ENCODE peak calls at places on chromosome 1, in seven cellular contexts. One of them, this sample, is unnamed.

GRCh38 chr1:172697463-172698100 is 38.7 kb downstream of the FASLG start:
- DNase-seq in pancreas: no peak
- DNase-seq in choroid plexus epithelial cell: no peak
- DNase-seq in fibroblast of lung: no peak
- DNase-seq in sigmoid colon: no peak
- DNase-seq in psoas muscle: no peak
- DNase-seq in IMR-90: no peak
- DNase-seq in this sample: no peak

GRCh38 chr1:1304331-1305299 is 3.1 kb downstream of the ACAP3 start:
- DNase-seq in psoas muscle: peak
- DNase-seq in sigmoid colon: peak
- DNase-seq in pancreas: no peak
- DNase-seq in choroid plexus epithelial cell: peak
- DNase-seq in IMR-90: peak
- DNase-seq in fibroblast of lung: peak
- DNase-seq in this sample: peak

GRCh38 chr1:38125837-38126520 is 79.4 kb upstream of the POU3F1 start:
- DNase-seq in psoas muscle: no peak
- DNase-seq in choroid plexus epithelial cell: no peak
- DNase-seq in pancreas: no peak
- DNase-seq in fibroblast of lung: no peak
- DNase-seq in IMR-90: no peak
- DNase-seq in sigmoid colon: peak
- DNase-seq in this sample: no peak

GRCh38 chr1:221137668-221138067 is 258.4 kb downstream of the HLX start:
- DNase-seq in IMR-90: no peak
- DNase-seq in choroid plexus epithelial cell: no peak
- DNase-seq in sigmoid colon: no peak
- DNase-seq in psoas muscle: no peak
- DNase-seq in pancreas: no peak
- DNase-seq in fibroblast of lung: no peak
- DNase-seq in this sample: no peak

GRCh38 chr1:30942326-30942978 is 33.9 kb upstream of the SDC3 start:
- DNase-seq in fibroblast of lung: peak
- DNase-seq in psoas muscle: no peak
- DNase-seq in sigmoid colon: no peak
- DNase-seq in choroid plexus epithelial cell: peak
- DNase-seq in pancreas: no peak
- DNase-seq in IMR-90: no peak
- DNase-seq in this sample: peak

GRCh38 chr1:14732726-14733052 is 134.2 kb downstream of the KAZN start:
- DNase-seq in psoas muscle: no peak
- DNase-seq in fibroblast of lung: no peak
- DNase-seq in IMR-90: no peak
- DNase-seq in sigmoid colon: no peak
- DNase-seq in pancreas: no peak
- DNase-seq in choroid plexus epithelial cell: no peak
- DNase-seq in this sample: no peak

GRCh38 chr1:10701145-10701544 is 95.3 kb downstream of the CASZ1 start:
- DNase-seq in pancreas: no peak
- DNase-seq in fibroblast of lung: no peak
- DNase-seq in sigmoid colon: no peak
- DNase-seq in psoas muscle: no peak
- DNase-seq in choroid plexus epithelial cell: no peak
- DNase-seq in IMR-90: no peak
- DNase-seq in this sample: no peak

GRCh38 chr1:36285450-36286101 is 20.6 kb upstream of the SH3D21 start:
- DNase-seq in pancreas: no peak
- DNase-seq in choroid plexus epithelial cell: peak
- DNase-seq in psoas muscle: no peak
- DNase-seq in IMR-90: peak
- DNase-seq in fibroblast of lung: peak
- DNase-seq in sigmoid colon: peak
- DNase-seq in this sample: peak

GRCh38 chr1:205013683-205014367 is 29.2 kb upstream of the CNTN2 start:
- DNase-seq in choroid plexus epithelial cell: peak
- DNase-seq in pancreas: no peak
- DNase-seq in fibroblast of lung: no peak
- DNase-seq in sigmoid colon: peak
- DNase-seq in psoas muscle: no peak
- DNase-seq in IMR-90: no peak
- DNase-seq in this sample: peak

GRCh38 chr1:3352952-3353331 is 101.5 kb upstream of the ARHGEF16 start:
- DNase-seq in pancreas: no peak
- DNase-seq in psoas muscle: no peak
- DNase-seq in IMR-90: no peak
- DNase-seq in sigmoid colon: peak
- DNase-seq in choroid plexus epithelial cell: peak
- DNase-seq in fibroblast of lung: no peak
- DNase-seq in this sample: peak

GRCh38 chr1:237868814-237869600 is 21.7 kb downstream of the ZP4 start:
- DNase-seq in sigmoid colon: no peak
- DNase-seq in fibroblast of lung: no peak
- DNase-seq in psoas muscle: no peak
- DNase-seq in IMR-90: no peak
- DNase-seq in pancreas: no peak
- DNase-seq in choroid plexus epithelial cell: no peak
- DNase-seq in this sample: no peak

GRCh38 chr1:237863234-237863633 is 27.5 kb downstream of the ZP4 start:
- DNase-seq in sigmoid colon: no peak
- DNase-seq in choroid plexus epithelial cell: no peak
- DNase-seq in pancreas: no peak
- DNase-seq in IMR-90: no peak
- DNase-seq in psoas muscle: no peak
- DNase-seq in fibroblast of lung: no peak
- DNase-seq in this sample: no peak

GRCh38 chr1:237867380-237867888 is 23.3 kb downstream of the ZP4 start:
- DNase-seq in IMR-90: no peak
- DNase-seq in fibroblast of lung: no peak
- DNase-seq in psoas muscle: no peak
- DNase-seq in pancreas: no peak
- DNase-seq in choroid plexus epithelial cell: no peak
- DNase-seq in sigmoid colon: no peak
- DNase-seq in this sample: no peak

GRCh38 chr1:237861944-237862343 is 28.8 kb downstream of the ZP4 start:
- DNase-seq in IMR-90: no peak
- DNase-seq in pancreas: no peak
- DNase-seq in sigmoid colon: no peak
- DNase-seq in psoas muscle: no peak
- DNase-seq in choroid plexus epithelial cell: no peak
- DNase-seq in fibroblast of lung: no peak
- DNase-seq in this sample: no peak

GRCh38 chr1:237864338-237865244 is 26.1 kb downstream of the ZP4 start:
- DNase-seq in sigmoid colon: peak
- DNase-seq in fibroblast of lung: peak
- DNase-seq in pancreas: peak
- DNase-seq in IMR-90: no peak
- DNase-seq in choroid plexus epithelial cell: peak
- DNase-seq in psoas muscle: peak
- DNase-seq in this sample: peak
- H3K4me3 ChIP-seq in sigmoid colon: no peak
- H3K4me3 ChIP-seq in fibroblast of lung: no peak
- H3K4me3 ChIP-seq in pancreas: peak
- H3K4me3 ChIP-seq in IMR-90: peak
- H3K4me3 ChIP-seq in choroid plexus epithelial cell: peak
- H3K4me3 ChIP-seq in psoas muscle: no peak
- H3K4me3 ChIP-seq in this sample: no peak

GRCh38 chr1:101136739-101137138 is 100.1 kb upstream of the S1PR1 start:
- DNase-seq in psoas muscle: no peak
- DNase-seq in choroid plexus epithelial cell: peak
- DNase-seq in sigmoid colon: no peak
- DNase-seq in fibroblast of lung: peak
- DNase-seq in pancreas: no peak
- DNase-seq in IMR-90: peak
- DNase-seq in this sample: peak
- TF ChIP-seq CTCF in psoas muscle: no peak
- TF ChIP-seq CTCF in choroid plexus epithelial cell: peak
- TF ChIP-seq CTCF in sigmoid colon: no peak
- TF ChIP-seq CTCF in fibroblast of lung: no peak
- TF ChIP-seq CTCF in pancreas: no peak
- TF ChIP-seq CTCF in IMR-90: peak
- TF ChIP-seq CTCF in this sample: peak

DNA sequence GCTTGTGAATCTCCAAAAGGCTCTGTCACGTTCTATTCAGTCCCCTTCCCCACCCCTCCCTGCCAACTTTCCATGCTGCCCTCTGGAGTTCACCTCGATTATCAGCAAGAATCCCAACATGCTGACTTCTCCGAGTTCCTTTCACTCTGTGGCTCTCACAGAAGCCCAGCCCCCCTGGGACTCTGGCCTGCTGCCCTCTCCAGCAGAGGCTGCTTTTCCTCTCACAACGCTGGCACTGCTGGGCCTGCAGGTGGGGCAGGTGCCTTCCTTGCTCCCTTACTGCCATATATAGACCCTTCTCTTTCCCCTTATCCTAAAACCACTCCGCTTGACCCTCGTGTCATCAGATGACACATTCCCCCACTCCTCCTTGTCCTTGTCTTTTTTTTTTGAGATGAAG is 10.2 kb upstream of the RNF186 start:
- DNase-seq in IMR-90: no peak
- DNase-seq in psoas muscle: no peak
- DNase-seq in sigmoid colon: no peak
- DNase-seq in fibroblast of lung: no peak
- DNase-seq in choroid plexus epithelial cell: peak
- DNase-seq in pancreas: peak
- DNase-seq in this sample: no peak
- H3K4me3 ChIP-seq in IMR-90: no peak
- H3K4me3 ChIP-seq in psoas muscle: no peak
- H3K4me3 ChIP-seq in sigmoid colon: no peak
- H3K4me3 ChIP-seq in fibroblast of lung: no peak
- H3K4me3 ChIP-seq in choroid plexus epithelial cell: no peak
- H3K4me3 ChIP-seq in pancreas: no peak
- H3K4me3 ChIP-seq in this sample: no peak

DNA sequence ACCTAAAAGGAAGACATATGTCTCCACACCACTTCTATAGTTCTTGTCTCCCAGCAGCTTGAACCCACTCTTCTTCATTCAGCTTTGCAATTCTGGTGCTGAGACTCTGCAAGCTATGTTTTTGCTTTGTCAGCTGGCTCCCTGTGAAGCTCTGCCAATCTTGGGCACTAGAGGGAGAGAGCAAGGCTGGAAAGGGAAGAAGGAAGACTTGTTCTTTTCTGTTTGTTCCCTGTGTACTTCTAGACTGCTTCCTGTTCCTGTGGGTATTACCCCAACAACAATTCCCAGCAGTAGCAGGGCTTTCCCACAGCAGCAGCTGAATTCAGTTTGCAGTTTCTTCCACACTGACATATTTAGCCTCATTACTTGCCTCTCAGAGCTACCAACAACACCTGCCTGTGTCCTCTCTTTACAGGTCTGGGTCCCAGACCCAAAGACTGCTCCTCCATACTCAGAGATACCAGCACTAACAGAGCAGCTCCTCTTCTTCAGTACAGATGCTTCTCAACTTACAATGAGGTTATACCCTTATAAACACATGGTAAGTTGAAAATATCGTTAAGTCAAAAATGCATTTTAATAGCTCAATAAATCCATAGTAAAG is 275.2 kb upstream of the NEGR1 start:
- DNase-seq in psoas muscle: no peak
- DNase-seq in choroid plexus epithelial cell: peak
- DNase-seq in pancreas: no peak
- DNase-seq in sigmoid colon: no peak
- DNase-seq in IMR-90: peak
- DNase-seq in fibroblast of lung: peak
- DNase-seq in this sample: peak
- TF ChIP-seq CTCF in psoas muscle: no peak
- TF ChIP-seq CTCF in choroid plexus epithelial cell: peak
- TF ChIP-seq CTCF in pancreas: no peak
- TF ChIP-seq CTCF in sigmoid colon: no peak
- TF ChIP-seq CTCF in IMR-90: peak
- TF ChIP-seq CTCF in fibroblast of lung: peak
- TF ChIP-seq CTCF in this sample: peak

GRCh38 chr1:91653183-91653582 is 152.5 kb downstream of the CDC7 start:
- DNase-seq in psoas muscle: no peak
- DNase-seq in pancreas: no peak
- DNase-seq in choroid plexus epithelial cell: no peak
- DNase-seq in fibroblast of lung: no peak
- DNase-seq in sigmoid colon: no peak
- DNase-seq in IMR-90: no peak
- DNase-seq in this sample: no peak
- H3K4me3 ChIP-seq in psoas muscle: no peak
- H3K4me3 ChIP-seq in pancreas: no peak
- H3K4me3 ChIP-seq in choroid plexus epithelial cell: no peak
- H3K4me3 ChIP-seq in fibroblast of lung: no peak
- H3K4me3 ChIP-seq in sigmoid colon: no peak
- H3K4me3 ChIP-seq in IMR-90: no peak
- H3K4me3 ChIP-seq in this sample: no peak

GRCh38 chr1:65467536-65467935 is 47.1 kb downstream of the LEPR start:
- DNase-seq in sigmoid colon: no peak
- DNase-seq in IMR-90: peak
- DNase-seq in fibroblast of lung: peak
- DNase-seq in pancreas: no peak
- DNase-seq in choroid plexus epithelial cell: peak
- DNase-seq in psoas muscle: no peak
- DNase-seq in this sample: no peak
- TF ChIP-seq CTCF in sigmoid colon: no peak
- TF ChIP-seq CTCF in IMR-90: no peak
- TF ChIP-seq CTCF in fibroblast of lung: no peak
- TF ChIP-seq CTCF in pancreas: no peak
- TF ChIP-seq CTCF in choroid plexus epithelial cell: no peak
- TF ChIP-seq CTCF in psoas muscle: no peak
- TF ChIP-seq CTCF in this sample: no peak